ENCODE peak calls at places on chromosomes 11 and 22, in six cellular contexts. One of them, this sample, is unnamed.

GRCh38 chr11:118876261-118876660 is 7.4 kb upstream of the CXCR5 start:
- DNase-seq in body of pancreas: no peak
- DNase-seq in neural progenitor cell: no peak
- DNase-seq in pancreas: no peak
- DNase-seq in transverse colon: no peak
- DNase-seq in RWPE1: no peak
- DNase-seq in this sample: no peak

GRCh38 chr11:7688238-7688826 is 15.0 kb upstream of the CYB5R2 start:
- DNase-seq in body of pancreas: no peak
- DNase-seq in neural progenitor cell: peak
- DNase-seq in pancreas: no peak
- DNase-seq in transverse colon: no peak
- DNase-seq in RWPE1: peak
- DNase-seq in this sample: no peak

GRCh38 chr11:124799384-124800225 is 601 bp downstream of the MSANTD2 start:
- DNase-seq in body of pancreas: peak
- DNase-seq in neural progenitor cell: peak
- DNase-seq in pancreas: peak
- DNase-seq in transverse colon: peak
- DNase-seq in RWPE1: peak
- DNase-seq in this sample: peak

GRCh38 chr11:81869337-81870065 is 864.2 kb downstream of the FAM181B start:
- DNase-seq in body of pancreas: peak
- DNase-seq in neural progenitor cell: no peak
- DNase-seq in pancreas: no peak
- DNase-seq in transverse colon: peak
- DNase-seq in RWPE1: no peak
- DNase-seq in this sample: peak

GRCh38 chr11:132895340-132895739 is 637.0 kb downstream of the OPCML start:
- DNase-seq in body of pancreas: no peak
- DNase-seq in neural progenitor cell: no peak
- DNase-seq in pancreas: no peak
- DNase-seq in transverse colon: no peak
- DNase-seq in RWPE1: no peak
- DNase-seq in this sample: no peak

GRCh38 chr11:8917157-8917820 is 6.3 kb downstream of the AKIP1 start:
- DNase-seq in body of pancreas: peak
- DNase-seq in neural progenitor cell: peak
- DNase-seq in pancreas: no peak
- DNase-seq in transverse colon: no peak
- DNase-seq in RWPE1: peak
- DNase-seq in this sample: no peak

GRCh38 chr11:119195680-119196079 is 10.4 kb downstream of the NHERF4 start:
- DNase-seq in body of pancreas: peak
- DNase-seq in neural progenitor cell: peak
- DNase-seq in pancreas: peak
- DNase-seq in transverse colon: peak
- DNase-seq in RWPE1: peak
- DNase-seq in this sample: no peak

GRCh38 chr11:18754308-18754707 is 28.3 kb upstream of the IGSF22 start:
- DNase-seq in body of pancreas: no peak
- DNase-seq in neural progenitor cell: no peak
- DNase-seq in pancreas: no peak
- DNase-seq in transverse colon: no peak
- DNase-seq in RWPE1: no peak
- DNase-seq in this sample: no peak

GRCh38 chr11:78418584-78419211 is 1.1 kb upstream of the GAB2 start:
- DNase-seq in body of pancreas: no peak
- DNase-seq in neural progenitor cell: no peak
- DNase-seq in pancreas: no peak
- DNase-seq in transverse colon: no peak
- DNase-seq in RWPE1: no peak
- DNase-seq in this sample: no peak

GRCh38 chr11:114036156-114036811 is 23.2 kb upstream of the ZBTB16 start:
- DNase-seq in body of pancreas: peak
- DNase-seq in neural progenitor cell: peak
- DNase-seq in pancreas: peak
- DNase-seq in transverse colon: peak
- DNase-seq in RWPE1: peak
- DNase-seq in this sample: peak

GRCh38 chr22:19887251-19887985 is 32.7 kb upstream of the GNB1L start:
- DNase-seq in body of pancreas: no peak
- DNase-seq in neural progenitor cell: no peak
- DNase-seq in pancreas: no peak
- DNase-seq in transverse colon: no peak
- DNase-seq in RWPE1: no peak
- DNase-seq in this sample: no peak

GRCh38 chr11:125170406-125171031 is 6.0 kb downstream of the PKNOX2 start:
- DNase-seq in body of pancreas: peak
- DNase-seq in neural progenitor cell: peak
- DNase-seq in pancreas: no peak
- DNase-seq in transverse colon: no peak
- DNase-seq in RWPE1: no peak
- DNase-seq in this sample: no peak

GRCh38 chr11:40099391-40100169 is 1359.9 kb downstream of the LRRC4C start:
- DNase-seq in body of pancreas: no peak
- DNase-seq in neural progenitor cell: no peak
- DNase-seq in pancreas: no peak
- DNase-seq in transverse colon: no peak
- DNase-seq in RWPE1: no peak
- DNase-seq in this sample: no peak

GRCh38 chr11:122755409-122755808 is 82.9 kb upstream of the CRTAM start:
- DNase-seq in body of pancreas: no peak
- DNase-seq in neural progenitor cell: peak
- DNase-seq in pancreas: no peak
- DNase-seq in transverse colon: no peak
- DNase-seq in RWPE1: no peak
- DNase-seq in this sample: no peak

GRCh38 chr11:12986194-12986898 is 22.8 kb upstream of the RASSF10 start:
- DNase-seq in body of pancreas: no peak
- DNase-seq in neural progenitor cell: no peak
- DNase-seq in pancreas: no peak
- DNase-seq in transverse colon: no peak
- DNase-seq in RWPE1: no peak
- DNase-seq in this sample: no peak

GRCh38 chr11:74676596-74676995 is 54.6 kb downstream of the CHRDL2 start:
- DNase-seq in body of pancreas: no peak
- DNase-seq in neural progenitor cell: no peak
- DNase-seq in pancreas: no peak
- DNase-seq in transverse colon: no peak
- DNase-seq in RWPE1: no peak
- DNase-seq in this sample: no peak

GRCh38 chr11:88489030-88489429 is 151.5 kb upstream of the CTSC start:
- DNase-seq in body of pancreas: no peak
- DNase-seq in neural progenitor cell: no peak
- DNase-seq in pancreas: no peak
- DNase-seq in transverse colon: no peak
- DNase-seq in RWPE1: peak
- DNase-seq in this sample: no peak

GRCh38 chr22:39125622-39126021 is 26.9 kb downstream of the CBX7 start:
- DNase-seq in body of pancreas: no peak
- DNase-seq in neural progenitor cell: no peak
- DNase-seq in pancreas: no peak
- DNase-seq in transverse colon: no peak
- DNase-seq in RWPE1: no peak
- DNase-seq in this sample: no peak

GRCh38 chr11:110778351-110778750 is 66.1 kb upstream of the ARHGAP20 start:
- DNase-seq in body of pancreas: no peak
- DNase-seq in neural progenitor cell: no peak
- DNase-seq in pancreas: no peak
- DNase-seq in transverse colon: no peak
- DNase-seq in RWPE1: no peak
- DNase-seq in this sample: no peak

GRCh38 chr11:9250139-9250582 is 15.0 kb downstream of the DENND5A start:
- DNase-seq in body of pancreas: no peak
- DNase-seq in neural progenitor cell: no peak
- DNase-seq in pancreas: no peak
- DNase-seq in transverse colon: no peak
- DNase-seq in RWPE1: no peak
- DNase-seq in this sample: peak

GRCh38 chr11:121347805-121348204 is 55.2 kb downstream of the SC5D start:
- DNase-seq in body of pancreas: no peak
- DNase-seq in neural progenitor cell: no peak
- DNase-seq in pancreas: no peak
- DNase-seq in transverse colon: no peak
- DNase-seq in RWPE1: no peak
- DNase-seq in this sample: no peak

GRCh38 chr11:125173027-125173426 is 8.5 kb downstream of the PKNOX2 start:
- DNase-seq in body of pancreas: no peak
- DNase-seq in neural progenitor cell: no peak
- DNase-seq in pancreas: no peak
- DNase-seq in transverse colon: no peak
- DNase-seq in RWPE1: no peak
- DNase-seq in this sample: no peak

GRCh38 chr11:36534276-36534675 is 24.2 kb upstream of the TRAF6 start:
- DNase-seq in body of pancreas: no peak
- DNase-seq in neural progenitor cell: no peak
- DNase-seq in pancreas: no peak
- DNase-seq in transverse colon: no peak
- DNase-seq in RWPE1: no peak
- DNase-seq in this sample: no peak

GRCh38 chr11:99682171-99682570 is 661.4 kb downstream of the CNTN5 start:
- DNase-seq in body of pancreas: no peak
- DNase-seq in neural progenitor cell: no peak
- DNase-seq in pancreas: no peak
- DNase-seq in transverse colon: no peak
- DNase-seq in RWPE1: no peak
- DNase-seq in this sample: no peak

GRCh38 chr11:70788247-70789022 is 390.1 kb downstream of the CTTN start:
- DNase-seq in body of pancreas: no peak
- DNase-seq in neural progenitor cell: no peak
- DNase-seq in pancreas: no peak
- DNase-seq in transverse colon: no peak
- DNase-seq in RWPE1: peak
- DNase-seq in this sample: no peak

GRCh38 chr22:46592390-46592872 is 27.8 kb upstream of the GRAMD4 start:
- DNase-seq in body of pancreas: peak
- DNase-seq in neural progenitor cell: peak
- DNase-seq in pancreas: peak
- DNase-seq in transverse colon: peak
- DNase-seq in RWPE1: no peak
- DNase-seq in this sample: peak

GRCh38 chr11:23764285-23764684 is 732.6 kb upstream of the LUZP2 start:
- DNase-seq in body of pancreas: no peak
- DNase-seq in neural progenitor cell: no peak
- DNase-seq in pancreas: no peak
- DNase-seq in transverse colon: no peak
- DNase-seq in RWPE1: no peak
- DNase-seq in this sample: no peak

GRCh38 chr11:123064268-123064657 is 2.3 kb upstream of the HSPA8 start:
- DNase-seq in body of pancreas: no peak
- DNase-seq in neural progenitor cell: no peak
- DNase-seq in pancreas: no peak
- DNase-seq in transverse colon: no peak
- DNase-seq in RWPE1: no peak
- DNase-seq in this sample: no peak

GRCh38 chr22:45568213-45568612 is 65.5 kb downstream of the FBLN1 start:
- DNase-seq in body of pancreas: no peak
- DNase-seq in neural progenitor cell: no peak
- DNase-seq in pancreas: no peak
- DNase-seq in transverse colon: no peak
- DNase-seq in RWPE1: no peak
- DNase-seq in this sample: no peak

GRCh38 chr11:2657697-2658284 is 42.0 kb downstream of the KCNQ1OT1 start:
- DNase-seq in body of pancreas: no peak
- DNase-seq in neural progenitor cell: no peak
- DNase-seq in pancreas: no peak
- DNase-seq in transverse colon: no peak
- DNase-seq in RWPE1: no peak
- DNase-seq in this sample: no peak

GRCh38 chr11:69936750-69937149 is 117.5 kb upstream of the FGF3 start:
- DNase-seq in body of pancreas: no peak
- DNase-seq in neural progenitor cell: no peak
- DNase-seq in pancreas: no peak
- DNase-seq in transverse colon: no peak
- DNase-seq in RWPE1: no peak
- DNase-seq in this sample: no peak

GRCh38 chr11:85195934-85196333 is 431.2 kb downstream of the DLG2 start:
- DNase-seq in body of pancreas: no peak
- DNase-seq in neural progenitor cell: no peak
- DNase-seq in pancreas: no peak
- DNase-seq in transverse colon: no peak
- DNase-seq in RWPE1: no peak
- DNase-seq in this sample: no peak

GRCh38 chr11:57484141-57484710 is 23.9 kb downstream of the RTN4RL2 start:
- DNase-seq in body of pancreas: no peak
- DNase-seq in neural progenitor cell: no peak
- DNase-seq in pancreas: no peak
- DNase-seq in transverse colon: no peak
- DNase-seq in RWPE1: no peak
- DNase-seq in this sample: no peak

GRCh38 chr11:106644824-106645223 is 373.5 kb downstream of the GUCY1A2 start:
- DNase-seq in body of pancreas: no peak
- DNase-seq in neural progenitor cell: no peak
- DNase-seq in pancreas: no peak
- DNase-seq in transverse colon: no peak
- DNase-seq in RWPE1: no peak
- DNase-seq in this sample: no peak

GRCh38 chr22:39021552-39022250 is 774 bp downstream of the APOBEC3D start:
- DNase-seq in body of pancreas: no peak
- DNase-seq in neural progenitor cell: no peak
- DNase-seq in pancreas: no peak
- DNase-seq in transverse colon: peak
- DNase-seq in RWPE1: no peak
- DNase-seq in this sample: no peak

GRCh38 chr11:17063171-17064002 is 14.1 kb downstream of the RPS13 start:
- DNase-seq in body of pancreas: peak
- DNase-seq in neural progenitor cell: peak
- DNase-seq in pancreas: peak
- DNase-seq in transverse colon: peak
- DNase-seq in RWPE1: peak
- DNase-seq in this sample: peak
- TF ChIP-seq CTCF in body of pancreas: peak
- TF ChIP-seq CTCF in neural progenitor cell: peak
- TF ChIP-seq CTCF in pancreas: peak
- TF ChIP-seq CTCF in transverse colon: peak
- TF ChIP-seq CTCF in RWPE1: peak
- TF ChIP-seq CTCF in this sample: peak

GRCh38 chr11:112440518-112440917 is 179.9 kb upstream of the PLET1 start:
- DNase-seq in body of pancreas: no peak
- DNase-seq in neural progenitor cell: peak
- DNase-seq in pancreas: no peak
- DNase-seq in transverse colon: no peak
- DNase-seq in RWPE1: no peak
- DNase-seq in this sample: no peak
- TF ChIP-seq CTCF in body of pancreas: no peak
- TF ChIP-seq CTCF in neural progenitor cell: peak
- TF ChIP-seq CTCF in pancreas: no peak
- TF ChIP-seq CTCF in transverse colon: no peak
- TF ChIP-seq CTCF in RWPE1: no peak
- TF ChIP-seq CTCF in this sample: peak

GRCh38 chr11:14642873-14643696 is 519 bp upstream of the PDE3B start:
- DNase-seq in body of pancreas: peak
- DNase-seq in neural progenitor cell: peak
- DNase-seq in pancreas: peak
- DNase-seq in transverse colon: peak
- DNase-seq in RWPE1: no peak
- DNase-seq in this sample: no peak
- TF ChIP-seq CTCF in body of pancreas: no peak
- TF ChIP-seq CTCF in neural progenitor cell: no peak
- TF ChIP-seq CTCF in pancreas: no peak
- TF ChIP-seq CTCF in transverse colon: no peak
- TF ChIP-seq CTCF in RWPE1: no peak
- TF ChIP-seq CTCF in this sample: no peak

GRCh38 chr22:35257321-35258143 is at the start of gene HMGXB4:
- DNase-seq in body of pancreas: peak
- DNase-seq in neural progenitor cell: peak
- DNase-seq in pancreas: peak
- DNase-seq in transverse colon: peak
- DNase-seq in RWPE1: peak
- DNase-seq in this sample: peak
- TF ChIP-seq CTCF in body of pancreas: no peak
- TF ChIP-seq CTCF in neural progenitor cell: peak
- TF ChIP-seq CTCF in pancreas: no peak
- TF ChIP-seq CTCF in transverse colon: no peak
- TF ChIP-seq CTCF in RWPE1: no peak
- TF ChIP-seq CTCF in this sample: peak